ENCODE peak calls at places on chromosomes 2 and 18, in nine cellular contexts. V is right cardiac atrium; F is effector memory CD8-positive, alpha-beta T cell; Y is naive B cell; X is lower lobe of right lung; K is foreskin keratinocyte; S is DND-41; L is body of pancreas; C is Panc1. I is an unnamed sample.

GRCh38 chr2:88269832-88270231 is 99.7 kb downstream of the THNSL2 start:
- ATAC-seq in V (no peak), F (peak; percentile 83), Y (no peak), X (no peak), K (peak; percentile 11), S (no peak), L (no peak), C (no peak), I (no peak)

GRCh38 chr2:98746426-98746825 is 15.5 kb upstream of the MGAT4A start:
- ATAC-seq in V (no peak), F (no peak), Y (no peak), X (no peak), K (no peak), S (no peak), L (no peak), C (no peak), I (no peak)

GRCh38 chr2:14550658-14551057 is 81.9 kb upstream of the LRATD1 start:
- ATAC-seq in V (no peak), F (no peak), Y (no peak), X (no peak), K (no peak), S (no peak), L (no peak), C (no peak), I (no peak)

GRCh38 chr2:191212119-191212518 is 33.1 kb upstream of the MYO1B start:
- ATAC-seq in V (no peak), F (no peak), Y (no peak), X (no peak), K (no peak), S (no peak), L (no peak), C (no peak), I (no peak)

GRCh38 chr2:181977661-181978350 is 7.8 kb upstream of the PPP1R1C start:
- ATAC-seq in V (no peak), F (no peak), Y (no peak), X (no peak), K (peak; percentile 93), S (no peak), L (no peak), C (no peak), I (peak; percentile 97)

GRCh38 chr18:13501896-13502295 is 224.5 kb downstream of the FAM210A start:
- ATAC-seq in V (no peak), F (no peak), Y (peak; percentile 72), X (peak; percentile 67), K (no peak), S (no peak), L (no peak), C (no peak), I (no peak)

GRCh38 chr2:63436488-63436887 is 151.8 kb downstream of the WDPCP start:
- ATAC-seq in V (no peak), F (no peak), Y (no peak), X (no peak), K (no peak), S (no peak), L (no peak), C (no peak), I (no peak)

GRCh38 chr2:188983427-188984101 is 9.4 kb downstream of the COL3A1 start:
- ATAC-seq in V (no peak), F (no peak), Y (no peak), X (no peak), K (no peak), S (no peak), L (peak; percentile 27), C (no peak), I (no peak)

GRCh38 chr2:211722928-211723327 is 815.7 kb downstream of the ERBB4 start:
- ATAC-seq in V (no peak), F (no peak), Y (no peak), X (no peak), K (no peak), S (no peak), L (no peak), C (no peak), I (no peak)

GRCh38 chr2:233079953-233080835 is 20.1 kb downstream of the INPP5D start:
- ATAC-seq in V (no peak), F (no peak), Y (no peak), X (no peak), K (no peak), S (no peak), L (no peak), C (peak; percentile 25), I (no peak)

GRCh38 chr2:178386951-178387602 is 63.9 kb downstream of the PRKRA start:
- ATAC-seq in V (no peak), F (no peak), Y (no peak), X (no peak), K (no peak), S (peak; percentile 55), L (no peak), C (no peak), I (no peak)

GRCh38 chr2:121519153-121519552 is 11.5 kb upstream of the RNU4ATAC start:
- ATAC-seq in V (no peak), F (no peak), Y (no peak), X (peak; percentile 39), K (no peak), S (no peak), L (no peak), C (no peak), I (no peak)

GRCh38 chr18:923144-923543 is 18.5 kb downstream of the ADCYAP1 start:
- ATAC-seq in V (no peak), F (no peak), Y (no peak), X (no peak), K (no peak), S (no peak), L (peak; percentile 9), C (no peak), I (no peak)

GRCh38 chr2:238775591-238775990 is 72.3 kb upstream of the TWIST2 start:
- ATAC-seq in V (no peak), F (no peak), Y (no peak), X (no peak), K (no peak), S (no peak), L (no peak), C (no peak), I (no peak)

GRCh38 chr2:133077259-133077822 is 407.3 kb upstream of the LYPD1 start:
- ATAC-seq in V (peak; percentile 72), F (no peak), Y (no peak), X (no peak), K (no peak), S (no peak), L (no peak), C (no peak), I (no peak)

GRCh38 chr2:126809357-126809756 is 89.3 kb upstream of the TEX51 start:
- ATAC-seq in V (no peak), F (no peak), Y (no peak), X (no peak), K (no peak), S (no peak), L (no peak), C (no peak), I (no peak)

GRCh38 chr2:205994344-205994743 is 91.6 kb downstream of the INO80D start:
- ATAC-seq in V (no peak), F (no peak), Y (no peak), X (no peak), K (no peak), S (no peak), L (no peak), C (no peak), I (no peak)

GRCh38 chr2:45180033-45180746 is 170.9 kb upstream of the SIX2 start:
- ATAC-seq in V (no peak), F (no peak), Y (no peak), X (no peak), K (no peak), S (peak; percentile 92), L (no peak), C (no peak), I (no peak)

GRCh38 chr2:60549250-60550150 is 4.0 kb downstream of the BCL11A start:
- ATAC-seq in V (peak; percentile 3), F (peak; percentile 16), Y (peak; percentile 2), X (peak; percentile 25), K (peak; percentile 5), S (peak; percentile 19), L (peak; percentile 4), C (no peak), I (peak; percentile 3)

GRCh38 chr2:146193619-146194018 is 1651.2 kb upstream of the ACVR2A start:
- ATAC-seq in V (no peak), F (no peak), Y (no peak), X (no peak), K (no peak), S (no peak), L (no peak), C (no peak), I (no peak)

GRCh38 chr2:7467782-7468447 is 550.7 kb downstream of the RNF144A start:
- ATAC-seq in V (no peak), F (peak; percentile 98), Y (no peak), X (no peak), K (no peak), S (no peak), L (no peak), C (no peak), I (no peak)

GRCh38 chr2:172725741-172726140 is 9.9 kb upstream of the RAPGEF4 start:
- ATAC-seq in V (no peak), F (no peak), Y (no peak), X (no peak), K (no peak), S (no peak), L (no peak), C (no peak), I (no peak)

GRCh38 chr2:205352120-205352519 is 330.2 kb upstream of the NRP2 start:
- ATAC-seq in V (no peak), F (no peak), Y (no peak), X (no peak), K (no peak), S (no peak), L (no peak), C (no peak), I (no peak)

GRCh38 chr2:111975053-111975552 is 76.7 kb downstream of the MERTK start:
- ATAC-seq in V (no peak), F (no peak), Y (no peak), X (no peak), K (peak; percentile 99), S (no peak), L (no peak), C (peak; percentile 99), I (peak; percentile 100)

GRCh38 chr2:274503-274902 is 9.8 kb downstream of the ACP1 start:
- ATAC-seq in V (no peak), F (no peak), Y (no peak), X (no peak), K (peak; percentile 32), S (no peak), L (no peak), C (no peak), I (no peak)

GRCh38 chr2:201175971-201176570 is 6.9 kb upstream of the CASP10 start:
- ATAC-seq in V (no peak), F (no peak), Y (no peak), X (peak; percentile 33), K (no peak), S (no peak), L (peak; percentile 68), C (no peak), I (no peak)

GRCh38 chr2:26471766-26472706 is 5.9 kb downstream of the OTOF start:
- ATAC-seq in V (no peak), F (no peak), Y (no peak), X (no peak), K (no peak), S (no peak), L (no peak), C (no peak), I (no peak)

GRCh38 chr2:20766798-20767644 is 55.9 kb downstream of the LDAH start:
- ATAC-seq in V (peak; percentile 26), F (no peak), Y (no peak), X (no peak), K (no peak), S (no peak), L (no peak), C (no peak), I (no peak)

GRCh38 chr18:62200121-62200914 is 13.3 kb downstream of the RELCH start:
- ATAC-seq in V (no peak), F (peak; percentile 46), Y (no peak), X (no peak), K (no peak), S (no peak), L (peak; percentile 54), C (no peak), I (no peak)

GRCh38 chr2:130922417-130922816 is 85.7 kb downstream of the ARHGEF4 start:
- ATAC-seq in V (no peak), F (no peak), Y (no peak), X (no peak), K (no peak), S (no peak), L (no peak), C (no peak), I (no peak)